ENCODE peak calls at places on chromosomes 7 and 10, in six cellular contexts. Y is gastrocnemius medialis; N is psoas muscle; G is cardiac muscle cell; L is CD8-positive, alpha-beta memory T cell; V is neuronal stem cell. E is an unnamed sample. For H3K27me3, H3K9me3 and H3K36me3, the result is how much of the 10 kb centered on the place peaks cover.

GRCh38 chr10:93542358-93542791 is 24.1 kb upstream of the FFAR4 start:
- DNase-seq in L (no peak), N (peak), G (peak), Y (no peak), V (no peak), E (peak)

GRCh38 chr10:133464582-133465031 is 10.9 kb downstream of the SCART1 start:
- DNase-seq in G (no peak), V (no peak), Y (no peak), N (no peak), L (no peak), E (peak)

GRCh38 chr10:31591569-31591968 is 272.6 kb downstream of the ZEB1 start:
- DNase-seq in G (no peak), L (no peak), N (no peak), Y (no peak), V (no peak), E (no peak)

GRCh38 chr7:46146454-46147255 is 225.6 kb upstream of the IGFBP3 start:
- DNase-seq in Y (no peak), L (no peak), N (no peak), G (peak), V (no peak), E (no peak)

GRCh38 chr10:119755446-119755845 is 29.6 kb downstream of the INPP5F start:
- DNase-seq in V (no peak), L (no peak), N (no peak), G (no peak), Y (no peak), E (no peak)

GRCh38 chr7:158687406-158687805 is 17.2 kb downstream of the NCAPG2 start:
- DNase-seq in G (no peak), Y (no peak), L (no peak), V (no peak), N (no peak), E (no peak)

GRCh38 chr10:132571565-132572544 is 34.3 kb downstream of the INPP5A start:
- DNase-seq in N (peak), L (no peak), G (peak), Y (peak), V (peak), E (no peak)

GRCh38 chr7:96189129-96189815 is 132.6 kb downstream of the SLC25A13 start:
- DNase-seq in L (no peak), V (no peak), N (no peak), G (no peak), Y (no peak), E (no peak)

GRCh38 chr10:95475003-95475383 is 86.2 kb downstream of the SORBS1 start:
- DNase-seq in Y (no peak), L (no peak), G (no peak), N (no peak), V (no peak), E (no peak)

GRCh38 chr10:50855461-50855860 is 30.0 kb downstream of the A1CF start:
- DNase-seq in Y (no peak), N (no peak), L (no peak), V (no peak), G (no peak), E (no peak)

GRCh38 chr10:46547881-46548780 is 8.3 kb downstream of the GPRIN2 start:
- DNase-seq in V (no peak), Y (peak), G (no peak), L (no peak), N (peak), E (no peak)

GRCh38 chr10:15197911-15198310 is 29.4 kb upstream of the NMT2 start:
- DNase-seq in Y (no peak), G (no peak), V (no peak), N (no peak), L (no peak), E (no peak)

GRCh38 chr7:157780721-157781120 is 443.9 kb downstream of the DNAJB6 start:
- DNase-seq in L (no peak), Y (no peak), V (no peak), N (no peak), G (no peak), E (no peak)

GRCh38 chr10:6617319-6618076 is 37.4 kb upstream of the PRKCQ start:
- DNase-seq in L (no peak), V (no peak), G (no peak), N (no peak), Y (no peak), E (no peak)

GRCh38 chr7:70884809-70885208 is 247.1 kb upstream of the GALNT17 start:
- DNase-seq in G (no peak), Y (no peak), L (no peak), V (no peak), N (no peak), E (no peak)

GRCh38 chr10:21985541-21985940 is 18.0 kb downstream of the DNAJC1 start:
- DNase-seq in Y (no peak), G (peak), L (no peak), V (no peak), N (no peak), E (no peak)

GRCh38 chr7:151790826-151791379 is 86.0 kb downstream of the PRKAG2 start:
- DNase-seq in V (no peak), L (no peak), Y (no peak), G (no peak), N (no peak), E (no peak)

GRCh38 chr7:107051376-107051775 is 6.9 kb downstream of the PRKAR2B start:
- DNase-seq in L (no peak), G (no peak), N (no peak), Y (no peak), V (no peak), E (no peak)

GRCh38 chr7:40493609-40494041 is 358.8 kb downstream of the SUGCT start:
- DNase-seq in V (no peak), Y (no peak), L (no peak), N (no peak), G (no peak), E (no peak)

GRCh38 chr10:71601273-71601672 is 118.3 kb downstream of the C10orf105 start:
- DNase-seq in V (no peak), Y (no peak), N (no peak), G (no peak), L (no peak), E (no peak)

GRCh38 chr7:75056476-75056875 is 17.1 kb downstream of the RCC1L start:
- DNase-seq in N (no peak), G (peak), Y (no peak), L (no peak), V (no peak), E (no peak)

GRCh38 chr7:112419543-112420130 is 30.6 kb upstream of the IFRD1 start:
- DNase-seq in L (no peak), G (no peak), Y (no peak), V (no peak), N (no peak), E (no peak)

GRCh38 chr7:131903315-131903714 is 346.9 kb upstream of the PODXL start:
- DNase-seq in Y (no peak), G (no peak), L (no peak), V (no peak), N (no peak), E (no peak)

GRCh38 chr10:118730699-118731456 is 23.9 kb downstream of the CACUL1 start:
- DNase-seq in N (no peak), V (no peak), G (no peak), Y (no peak), L (no peak), E (no peak)

GRCh38 chr7:3738964-3739363 is 437.9 kb downstream of the SDK1 start:
- DNase-seq in V (no peak), Y (no peak), G (no peak), N (no peak), L (no peak), E (no peak)

GRCh38 chr10:132836832-132837540 is 51.0 kb upstream of the NKX6-2 start:
- DNase-seq in V (peak), Y (peak), G (peak), L (peak), N (no peak), E (no peak)

GRCh38 chr10:89164920-89165319 is 42.2 kb downstream of the CH25H start:
- DNase-seq in L (no peak), V (no peak), N (no peak), Y (no peak), G (no peak), E (no peak)

GRCh38 chr10:110260746-110261477 is 43.8 kb downstream of the SMNDC1 start:
- DNase-seq in N (no peak), G (peak), Y (no peak), L (no peak), V (no peak), E (no peak)

GRCh38 chr7:158710651-158711102 is 6.1 kb upstream of the NCAPG2 start:
- DNase-seq in V (no peak), N (no peak), Y (no peak), G (peak), L (no peak), E (no peak)

GRCh38 chr10:17673517-17674051 is 29.6 kb downstream of the STAM start:
- DNase-seq in L (no peak), N (no peak), G (peak), Y (peak), V (peak), E (no peak)

GRCh38 chr7:69060516-69060915 is 537.8 kb upstream of the AUTS2 start:
- DNase-seq in G (no peak), N (no peak), V (no peak), Y (no peak), L (no peak), E (no peak)

DNA sequence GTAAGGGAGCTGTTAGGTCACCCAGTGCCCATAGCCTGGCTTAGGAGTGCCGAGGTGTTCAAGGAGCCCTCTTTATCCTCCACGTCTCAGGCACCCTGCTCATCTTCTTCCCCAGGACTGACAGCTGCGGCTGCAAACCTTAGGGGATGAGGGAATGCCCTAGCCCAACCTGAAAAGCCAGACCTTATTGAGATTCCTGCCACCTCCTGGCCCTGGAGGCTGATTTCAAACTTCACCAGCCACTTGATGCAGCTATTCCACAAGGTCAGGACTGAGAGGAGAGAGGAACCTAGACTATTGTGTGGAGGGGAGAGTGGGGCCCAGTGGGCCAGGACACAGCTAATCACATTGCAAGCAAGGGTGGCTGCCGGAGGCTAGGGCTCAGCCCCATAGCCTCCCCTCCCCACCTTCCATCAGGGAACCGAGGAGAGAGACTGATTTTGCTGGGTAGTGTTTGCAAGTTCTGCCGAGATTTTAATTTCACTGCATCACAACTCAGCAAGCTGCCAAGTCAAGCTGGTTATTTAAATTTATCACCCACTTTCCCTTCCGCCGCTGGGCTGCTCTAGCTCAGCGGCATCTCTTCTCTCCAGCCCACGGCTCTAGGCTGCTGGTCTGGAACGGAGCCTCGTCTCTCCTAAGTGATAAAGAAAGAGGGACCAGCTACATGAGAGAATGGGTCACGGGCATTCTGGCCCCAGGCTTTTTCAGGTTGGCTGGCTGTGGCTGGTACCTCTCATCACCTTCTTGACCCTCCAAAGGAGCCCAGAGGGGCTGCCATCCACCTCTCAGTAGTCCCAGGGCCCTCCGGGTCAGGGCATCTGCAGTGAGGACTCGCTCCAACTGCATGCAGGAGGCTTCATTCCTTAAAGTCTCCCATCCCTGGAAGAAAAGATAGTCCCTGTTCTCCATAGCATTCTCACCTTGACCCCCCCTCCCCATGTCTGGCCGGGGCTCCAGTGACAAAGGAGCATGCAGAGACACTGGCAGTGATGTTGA is 66.7 kb downstream of the PAX2 start:
- DNase-seq in N (no peak), G (no peak), V (no peak), L (no peak), Y (no peak), E (no peak)
- H3K27me3 ChIP-seq in N (half or more), G (under half), V (half or more), L (under half), Y (under half), E (under half)

GRCh38 chr7:256461-256940 is 33.5 kb upstream of the FOXL3 start:
- DNase-seq in L (no peak), V (no peak), N (peak), G (no peak), Y (no peak), E (no peak)
- H3K9me3 ChIP-seq in L (under half), V (under half), N (under half), G (under half), Y (under half), E (under half)

GRCh38 chr10:3136336-3136735 is 36.2 kb downstream of the PITRM1 start:
- DNase-seq in G (peak), V (no peak), L (no peak), N (peak), Y (peak), E (peak)

GRCh38 chr10:3139135-3139910 is 33.3 kb downstream of the PITRM1 start:
- DNase-seq in N (no peak), L (no peak), Y (no peak), G (no peak), V (no peak), E (no peak)

GRCh38 chr10:3137958-3138726 is 34.4 kb downstream of the PITRM1 start:
- DNase-seq in V (no peak), Y (no peak), G (no peak), N (no peak), L (no peak), E (no peak)

GRCh38 chr10:3133948-3134347 is 38.6 kb downstream of the PITRM1 start:
- DNase-seq in N (no peak), L (no peak), G (no peak), Y (no peak), V (no peak), E (no peak)

GRCh38 chr10:3136763-3137611 is 35.6 kb downstream of the PITRM1 start:
- DNase-seq in L (no peak), G (peak), N (peak), Y (peak), V (no peak), E (peak)
- H3K36me3 ChIP-seq in L (half or more), G (half or more), N (half or more), Y (under half), V (half or more), E (half or more)

GRCh38 chr7:76209310-76209709 is 7.6 kb downstream of the SRRM3 start:
- DNase-seq in Y (no peak), N (no peak), L (no peak), G (no peak), V (no peak), E (no peak)
- H3K27me3 ChIP-seq in Y (under half), N (half or more), L (under half), G (under half), V (under half), E (under half)

DNA sequence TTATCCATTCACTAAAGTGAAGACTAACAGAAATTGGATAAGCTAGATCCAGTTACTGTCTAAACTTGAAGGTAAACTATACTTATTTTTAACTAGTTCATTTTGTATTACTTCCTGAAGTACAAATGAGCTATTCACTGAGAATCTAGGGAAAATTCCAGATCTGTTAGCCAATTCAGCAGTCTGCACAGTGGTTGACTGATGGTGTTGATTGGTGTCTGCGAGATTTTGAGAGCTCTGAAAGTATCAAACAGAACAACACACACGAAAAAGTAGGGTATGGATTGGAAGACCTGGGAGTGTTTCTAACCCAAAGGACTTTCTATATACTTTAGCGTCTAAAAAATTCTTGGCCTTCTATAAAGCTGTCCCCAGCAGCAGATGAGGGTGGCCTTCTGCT is 33.6 kb upstream of the AGR2 start:
- DNase-seq in Y (no peak), G (no peak), N (no peak), L (no peak), V (no peak), E (no peak)
- H3K9me3 ChIP-seq in Y (under half), G (under half), N (under half), L (under half), V (under half), E (under half)

DNA sequence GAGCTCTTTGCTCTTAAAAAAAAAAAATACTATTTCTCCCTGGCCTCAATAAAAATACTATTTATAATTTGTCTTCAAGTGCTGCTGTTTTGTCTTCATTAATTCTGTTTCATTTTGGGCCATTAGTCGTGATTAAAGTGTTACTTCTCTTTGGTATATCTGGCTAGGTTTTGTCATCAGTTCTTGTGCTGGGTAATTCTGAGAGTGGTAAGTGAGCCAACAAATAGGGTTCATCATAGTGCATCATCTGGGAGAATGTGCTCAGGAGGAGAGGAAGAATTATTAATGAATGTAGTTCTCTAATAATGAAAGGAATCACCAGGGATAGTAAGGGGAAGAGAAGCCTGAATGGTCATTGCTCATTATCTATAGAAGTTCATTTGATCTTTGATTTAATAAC is 70.0 kb downstream of the LCOR start:
- DNase-seq in V (no peak), L (no peak), G (no peak), N (no peak), Y (no peak), E (no peak)
- H3K36me3 ChIP-seq in V (under half), L (under half), G (under half), N (under half), Y (under half), E (under half)

GRCh38 chr10:100565206-100565985 is 29.7 kb downstream of the HIF1AN start:
- DNase-seq in G (no peak), L (no peak), V (no peak), N (no peak), Y (no peak), E (no peak)

GRCh38 chr10:100562008-100562672 is 26.4 kb downstream of the HIF1AN start:
- DNase-seq in G (peak), Y (peak), N (peak), V (peak), L (peak), E (no peak)

GRCh38 chr10:100560248-100560647 is 24.5 kb downstream of the HIF1AN start:
- DNase-seq in G (no peak), Y (no peak), N (no peak), V (no peak), L (no peak), E (no peak)

GRCh38 chr10:100561005-100561404 is 25.3 kb downstream of the HIF1AN start:
- DNase-seq in V (no peak), G (no peak), N (no peak), Y (no peak), L (no peak), E (no peak)

GRCh38 chr10:100562806-100563293 is 27.1 kb downstream of the HIF1AN start:
- DNase-seq in N (no peak), Y (no peak), V (no peak), L (no peak), G (peak), E (no peak)
- H3K27me3 ChIP-seq in N (half or more), Y (under half), V (under half), L (under half), G (under half), E (under half)

DNA sequence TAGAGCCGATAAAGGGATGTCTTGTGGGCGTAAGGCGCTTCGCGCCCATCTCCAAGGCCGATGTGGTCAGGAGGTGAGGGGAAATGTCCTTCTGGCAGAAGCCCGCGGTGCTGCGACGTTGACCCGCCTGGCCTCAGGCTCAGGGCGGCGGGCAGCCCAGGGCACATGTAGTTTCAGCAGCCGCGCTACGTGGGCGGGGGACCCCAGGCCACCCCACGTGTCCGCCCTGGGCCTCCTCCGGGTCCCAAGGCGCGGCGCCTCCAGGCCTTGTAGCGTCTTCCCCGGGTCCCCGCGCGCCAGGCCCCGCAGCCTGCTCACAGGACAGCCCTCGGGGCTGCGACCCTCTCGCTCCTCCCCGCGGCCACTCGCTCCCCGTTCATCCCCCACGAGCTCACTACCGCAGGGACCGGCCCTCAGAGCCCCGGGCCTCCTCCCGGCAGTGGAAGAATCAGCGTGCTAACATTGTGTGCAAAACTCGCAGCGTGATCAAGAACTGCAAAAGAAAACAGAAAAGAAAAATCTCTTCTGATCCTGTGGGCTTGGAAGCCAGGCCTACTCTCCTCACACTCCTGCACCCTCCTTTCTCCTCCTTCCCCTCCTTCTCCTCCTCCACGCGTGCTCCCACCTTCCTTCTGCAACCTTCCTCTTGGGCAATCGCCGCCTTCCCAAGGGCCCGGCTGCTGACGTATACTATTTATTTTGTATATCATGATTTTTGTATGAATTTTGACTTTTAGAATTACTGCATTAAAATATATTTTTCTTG is 4.4 kb upstream of the TBX20 start:
- DNase-seq in V (no peak), Y (no peak), G (peak), L (no peak), N (no peak), E (no peak)
- H3K9me3 ChIP-seq in V (under half), Y (under half), G (under half), L (under half), N (under half), E (under half)

DNA sequence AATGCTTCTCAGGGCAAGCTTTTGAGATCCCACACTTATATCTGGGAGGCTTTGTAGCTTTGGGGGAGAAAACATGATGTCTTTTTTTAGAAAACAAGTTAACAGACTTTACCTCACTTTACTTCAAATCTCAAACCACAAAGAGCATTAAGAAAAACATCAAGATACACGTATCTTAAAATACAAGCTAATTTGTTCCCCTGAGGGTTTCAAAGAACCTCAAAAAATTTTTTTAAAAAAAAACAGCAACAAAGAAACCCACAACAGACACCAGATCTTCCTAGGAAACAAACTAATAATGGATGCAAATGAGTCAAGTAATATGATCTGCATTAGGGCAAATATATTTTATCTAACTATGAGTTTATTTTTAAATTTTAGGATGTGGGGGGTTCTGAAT is 24.7 kb downstream of the FAM3C start:
- DNase-seq in N (no peak), L (no peak), G (no peak), Y (no peak), V (no peak), E (no peak)
- H3K36me3 ChIP-seq in N (under half), L (under half), G (under half), Y (under half), V (half or more), E (under half)